ENCODE peak calls at places on chromosomes 6 and 20, in nine cellular contexts. V, L, R, Y, Z, P, A, U and C are unnamed samples.

GRCh38 chr6:84967389-84967788 is 203.0 kb upstream of the TBX18 start:
- DNase-seq in Z (no peak), A (no peak), P (peak), V (peak), R (no peak), U (no peak), L (peak), Y (no peak), C (no peak)

GRCh38 chr20:19995220-19995863 is 21.8 kb upstream of the NAA20 start:
- DNase-seq in Z (no peak), V (peak), L (peak), A (no peak), Y (no peak), P (peak), R (no peak), U (peak), C (peak)

GRCh38 chr20:36848078-36848660 is 27.8 kb upstream of the TLDC2 start:
- DNase-seq in Y (no peak), V (peak), A (no peak), P (peak), U (no peak), L (peak), Z (no peak), R (no peak), C (no peak)

GRCh38 chr6:11363881-11364576 is 131.6 kb upstream of the NEDD9 start:
- DNase-seq in U (no peak), L (no peak), R (no peak), V (no peak), Y (no peak), Z (no peak), P (no peak), A (no peak), C (no peak)

GRCh38 chr6:130366011-130366963 is at the start of gene TMEM200A:
- DNase-seq in L (peak), R (no peak), P (peak), U (peak), Z (no peak), Y (no peak), A (peak), V (peak), C (peak)

GRCh38 chr6:150977276-150977675 is 111.8 kb downstream of the MTHFD1L start:
- DNase-seq in R (no peak), L (no peak), A (no peak), V (peak), Z (no peak), P (peak), Y (no peak), U (no peak), C (no peak)

GRCh38 chr20:53581444-53582311 is 12.0 kb downstream of the ZNF217 start:
- DNase-seq in P (no peak), R (no peak), Z (no peak), Y (no peak), L (no peak), A (no peak), V (no peak), U (peak), C (no peak)

GRCh38 chr6:46053034-46053933 is 37.6 kb upstream of the CLIC5 start:
- DNase-seq in L (no peak), R (no peak), A (no peak), V (peak), Y (no peak), Z (no peak), U (no peak), P (no peak), C (no peak)

GRCh38 chr20:25039697-25040437 is 18.1 kb downstream of the ACSS1 start:
- DNase-seq in A (no peak), Y (peak), Z (no peak), R (peak), V (peak), L (no peak), U (no peak), P (peak), C (no peak)

GRCh38 chr20:3777726-3778629 is 3.3 kb downstream of the SPEF1 start:
- DNase-seq in A (no peak), V (peak), Y (no peak), L (no peak), P (peak), R (no peak), U (peak), Z (no peak), C (peak)

GRCh38 chr6:46781478-46782378 is 11.5 kb upstream of the MEP1A start:
- DNase-seq in P (peak), R (no peak), L (peak), Y (no peak), A (no peak), Z (no peak), V (peak), U (no peak), C (no peak)

GRCh38 chr20:34522969-34523871 is 7.0 kb downstream of the DYNLRB1 start:
- DNase-seq in P (peak), R (no peak), A (peak), V (peak), Y (no peak), L (peak), Z (peak), U (peak), C (peak)

GRCh38 chr20:51487525-51488279 is 54.8 kb downstream of the NFATC2 start:
- DNase-seq in P (peak), Z (no peak), Y (no peak), V (peak), L (peak), U (no peak), R (no peak), A (no peak), C (no peak)

GRCh38 chr6:72084992-72085569 is 198.7 kb downstream of the RIMS1 start:
- DNase-seq in U (no peak), Y (no peak), P (peak), Z (no peak), R (no peak), L (no peak), V (peak), A (no peak), C (no peak)

GRCh38 chr6:122817362-122817761 is 28.3 kb downstream of the SMPDL3A start:
- DNase-seq in R (no peak), P (no peak), U (no peak), Z (no peak), Y (no peak), A (no peak), V (no peak), L (no peak), C (no peak)

GRCh38 chr20:5835870-5836269 is 85.7 kb downstream of the SHLD1 start:
- DNase-seq in A (no peak), Z (no peak), Y (no peak), V (peak), R (no peak), U (no peak), L (peak), P (peak), C (peak)

GRCh38 chr20:36261389-36262105 is 25.3 kb downstream of the AAR2 start:
- DNase-seq in R (no peak), L (peak), A (no peak), U (no peak), Y (no peak), P (no peak), Z (no peak), V (no peak), C (no peak)

GRCh38 chr6:139364302-139364981 is 10.0 kb downstream of the CITED2 start:
- DNase-seq in P (peak), L (peak), R (no peak), A (no peak), Z (no peak), V (peak), U (no peak), Y (no peak), C (peak)

GRCh38 chr6:136945072-136945471 is 23.0 kb downstream of the SLC35D3 start:
- DNase-seq in P (no peak), U (no peak), L (no peak), A (no peak), V (no peak), R (no peak), Z (no peak), Y (no peak), C (no peak)

GRCh38 chr6:131281471-131282270 is 146.4 kb downstream of the AKAP7 start:
- DNase-seq in R (peak), P (no peak), Y (no peak), L (no peak), V (no peak), U (peak), Z (peak), A (no peak), C (peak)

GRCh38 chr20:37411408-37412306 is 65.7 kb downstream of the SRC start:
- DNase-seq in U (no peak), Y (no peak), V (peak), L (peak), R (no peak), Z (no peak), A (no peak), P (no peak), C (no peak)

GRCh38 chr6:41464481-41464880 is 81.7 kb upstream of the FOXP4 start:
- DNase-seq in A (no peak), Y (no peak), U (no peak), R (no peak), P (peak), Z (no peak), L (peak), V (peak), C (no peak)

GRCh38 chr6:111624391-111625098 is 18.9 kb upstream of the TRAF3IP2 start:
- DNase-seq in U (no peak), Y (no peak), L (no peak), Z (no peak), P (no peak), V (peak), R (no peak), A (no peak), C (no peak)

GRCh38 chr6:100176321-100176950 is 182.4 kb upstream of the MCHR2 start:
- DNase-seq in L (peak), R (no peak), Y (no peak), A (no peak), U (no peak), Z (no peak), P (peak), V (peak), C (no peak)

GRCh38 chr20:3430376-3431069 is 23.1 kb upstream of the DNAAF9 start:
- DNase-seq in R (no peak), Z (no peak), A (peak), P (no peak), U (no peak), L (peak), Y (no peak), V (no peak), C (no peak)

GRCh38 chr6:14406616-14407343 is 289.2 kb downstream of the CD83 start:
- DNase-seq in Z (no peak), L (no peak), Y (no peak), R (no peak), U (no peak), A (no peak), V (no peak), P (no peak), C (no peak)

GRCh38 chr6:129863664-129864063 is 2.5 kb upstream of the TMEM244 start:
- DNase-seq in Z (no peak), V (peak), A (no peak), Y (no peak), P (peak), R (no peak), U (no peak), L (peak), C (no peak)

GRCh38 chr6:11163932-11164331 is 52.4 kb upstream of the ERVFRD-1 start:
- DNase-seq in L (no peak), P (no peak), Y (no peak), R (no peak), Z (no peak), U (no peak), V (no peak), A (no peak), C (no peak)

GRCh38 chr6:21773199-21773974 is 179.8 kb downstream of the SOX4 start:
- DNase-seq in V (no peak), R (no peak), A (no peak), Y (no peak), U (no peak), Z (no peak), P (no peak), L (no peak), C (no peak)

GRCh38 chr6:31732029-31732428 is 2.9 kb upstream of the DDAH2 start:
- DNase-seq in R (no peak), V (no peak), Z (no peak), L (no peak), U (no peak), Y (no peak), P (no peak), A (no peak), C (no peak)

GRCh38 chr6:128560966-128561365 is 40.6 kb upstream of the PTPRK start:
- DNase-seq in P (peak), V (peak), R (no peak), L (no peak), Z (no peak), U (no peak), Y (no peak), A (no peak), C (no peak)

GRCh38 chr6:110207652-110208051 is 27.4 kb downstream of the CDC40 start:
- DNase-seq in P (no peak), Z (no peak), U (no peak), Y (no peak), A (no peak), R (no peak), V (no peak), L (no peak), C (no peak)

GRCh38 chr20:50289581-50289980 is 99.0 kb downstream of the CEBPB start:
- DNase-seq in Z (no peak), V (no peak), A (no peak), P (no peak), L (no peak), U (no peak), Y (no peak), R (no peak), C (no peak)

GRCh38 chr20:17849901-17850673 is 118.5 kb downstream of the SNX5 start:
- DNase-seq in U (no peak), P (peak), R (no peak), L (peak), Y (no peak), Z (no peak), A (no peak), V (peak), C (no peak)

GRCh38 chr6:75244063-75244575 is 518 bp upstream of the COX7A2 start:
- DNase-seq in L (no peak), Y (no peak), R (no peak), P (peak), A (no peak), U (no peak), Z (no peak), V (no peak), C (no peak)

GRCh38 chr20:9035129-9035528 is 33.8 kb upstream of the PLCB4 start:
- DNase-seq in U (no peak), R (no peak), Z (no peak), P (peak), A (no peak), L (peak), V (peak), Y (no peak), C (no peak)

GRCh38 chr6:136249336-136249735 is 775 bp downstream of the MTFR2 start:
- DNase-seq in Z (no peak), V (peak), L (peak), Y (no peak), P (no peak), A (no peak), R (no peak), U (no peak), C (no peak)